ENCODE peak calls at places on chromosomes 6 and 20, in seven cellular contexts. B is trophoblast cell, V is mesendoderm, T is neuronal stem cell, C is H9, O is mesenchymal stem cell, Z is H1. A is an unnamed sample.

GRCh38 chr20:35318502-35319157 is 26.4 kb upstream of the FAM83C start:
- DNase-seq in Z (no peak), V (peak; percentile 85), T (no peak), B (peak; percentile 13), C (no peak), O (peak; percentile 78), A (peak; percentile 90)

GRCh38 chr20:64068381-64069208 is 5.6 kb downstream of the TCEA2 start:
- DNase-seq in B (no peak), C (no peak), T (no peak), O (no peak), V (no peak), Z (no peak), A (no peak)

GRCh38 chr20:24979036-24979960 is 13.3 kb downstream of the APMAP start:
- DNase-seq in B (no peak), Z (no peak), V (no peak), O (no peak), T (no peak), C (peak; percentile 10), A (no peak)

GRCh38 chr6:56230976-56231566 is 16.3 kb downstream of the COL21A1 start:
- DNase-seq in V (no peak), C (no peak), T (no peak), O (no peak), B (no peak), Z (no peak), A (no peak)

GRCh38 chr6:23006656-23007055 is 437.3 kb downstream of the HDGFL1 start:
- DNase-seq in V (no peak), C (no peak), B (no peak), O (no peak), Z (no peak), T (no peak), A (no peak)

GRCh38 chr6:116108836-116109235 is 8.2 kb downstream of the NT5DC1 start:
- DNase-seq in C (no peak), B (no peak), O (peak; percentile 35), T (no peak), Z (no peak), V (peak; percentile 37), A (no peak)

GRCh38 chr6:126812651-126813050 is 305.8 kb upstream of the RSPO3 start:
- DNase-seq in Z (no peak), C (no peak), V (peak; percentile 50), T (no peak), B (no peak), O (peak; percentile 6), A (no peak)

GRCh38 chr20:1375515-1375914 is 17.3 kb downstream of the FKBP1A start:
- DNase-seq in V (no peak), B (no peak), O (peak; percentile 85), Z (no peak), T (no peak), C (no peak), A (peak; percentile 93)

GRCh38 chr20:9359561-9360308 is 154.7 kb upstream of the LAMP5 start:
- DNase-seq in V (peak; percentile 59), B (peak; percentile 64), O (peak; percentile 80), Z (no peak), T (peak; percentile 56), C (peak; percentile 52), A (peak; percentile 70)

GRCh38 chr6:82750570-82750969 is 315.1 kb downstream of the UBE3D start:
- DNase-seq in Z (no peak), T (no peak), O (no peak), B (no peak), C (no peak), V (no peak), A (peak; percentile 36)

GRCh38 chr6:108671175-108671574 is 110.5 kb downstream of the FOXO3 start:
- DNase-seq in C (no peak), Z (no peak), B (no peak), O (no peak), T (no peak), V (no peak), A (no peak)

GRCh38 chr20:63791497-63792156 is 39.4 kb downstream of the ZBTB46 start:
- DNase-seq in B (no peak), Z (no peak), T (no peak), O (no peak), C (no peak), V (no peak), A (no peak)

GRCh38 chr6:121816361-121816760 is 380.9 kb downstream of the GJA1 start:
- DNase-seq in O (no peak), C (no peak), B (no peak), T (no peak), V (no peak), Z (no peak), A (no peak)

GRCh38 chr6:152471459-152472070 is 165.6 kb downstream of the SYNE1 start:
- DNase-seq in Z (no peak), O (no peak), V (no peak), T (no peak), C (no peak), B (no peak), A (peak; percentile 49)

GRCh38 chr6:95087394-95088097 is 489.8 kb upstream of the MANEA start:
- DNase-seq in T (no peak), V (no peak), C (no peak), Z (no peak), B (no peak), O (peak; percentile 76), A (peak; percentile 94)

GRCh38 chr6:119829006-119829405 is 479.4 kb upstream of the MAN1A1 start:
- DNase-seq in C (no peak), Z (no peak), T (no peak), V (no peak), O (no peak), B (peak; percentile 81), A (no peak)

GRCh38 chr6:119834418-119834817 is 484.9 kb upstream of the MAN1A1 start:
- DNase-seq in B (no peak), V (no peak), O (no peak), T (no peak), C (no peak), Z (no peak), A (no peak)

GRCh38 chr6:119830069-119830468 is 480.5 kb upstream of the MAN1A1 start:
- DNase-seq in V (no peak), B (no peak), C (no peak), Z (no peak), T (no peak), O (no peak), A (no peak)

GRCh38 chr6:119832411-119832810 is 482.9 kb upstream of the MAN1A1 start:
- DNase-seq in C (no peak), T (no peak), Z (no peak), O (no peak), B (no peak), V (no peak), A (no peak)

DNA sequence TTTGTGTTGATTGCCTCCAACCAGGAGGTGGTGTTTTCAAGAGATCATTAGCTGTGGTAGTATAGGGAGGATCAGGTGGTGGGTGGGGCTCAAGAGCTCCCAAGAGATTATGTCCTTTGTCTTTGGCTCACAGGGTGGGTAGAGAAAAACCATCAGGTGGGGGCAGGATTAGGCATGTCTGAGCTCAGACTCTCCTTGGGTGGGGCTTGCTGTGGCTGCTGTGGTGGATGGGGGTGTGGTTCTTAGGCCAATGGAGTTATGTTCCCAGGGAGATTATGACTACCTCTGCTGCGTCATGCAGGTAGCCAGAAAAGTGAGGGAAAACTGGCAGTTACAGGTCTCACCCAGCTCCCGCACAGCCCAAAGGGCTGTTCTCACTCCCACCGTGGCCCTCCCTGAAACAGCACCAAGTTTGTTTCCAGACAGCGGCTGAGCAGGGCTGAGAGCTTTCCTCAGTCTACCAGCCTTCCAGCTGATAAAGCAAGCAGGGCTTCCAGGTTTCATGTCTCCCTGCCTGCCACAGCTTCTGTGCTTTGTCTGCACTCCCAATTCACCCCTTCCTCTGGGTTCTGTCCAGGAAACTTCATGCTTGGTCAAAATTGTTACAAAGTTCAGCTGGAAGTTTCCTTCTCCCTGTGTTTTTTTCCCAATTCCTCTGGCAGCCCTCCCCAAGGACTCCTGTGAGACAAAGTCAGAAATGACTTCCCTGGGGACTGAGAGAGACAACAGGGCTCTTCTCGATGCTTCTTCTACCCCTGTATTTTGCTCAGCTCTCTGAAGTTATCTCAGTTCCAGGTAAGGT is 481.1 kb upstream of the MAN1A1 start:
- DNase-seq in B (no peak), V (peak; percentile 50), T (no peak), C (no peak), O (no peak), Z (no peak), A (no peak)
- H4K8ac ChIP-seq in B (peak overlapping the region; percentile 73), V (no peak overlapping the region), T (no peak overlapping the region), C (no peak overlapping the region), O (no peak overlapping the region), Z (peak overlapping the region; percentile 71), A (no peak overlapping the region)

DNA sequence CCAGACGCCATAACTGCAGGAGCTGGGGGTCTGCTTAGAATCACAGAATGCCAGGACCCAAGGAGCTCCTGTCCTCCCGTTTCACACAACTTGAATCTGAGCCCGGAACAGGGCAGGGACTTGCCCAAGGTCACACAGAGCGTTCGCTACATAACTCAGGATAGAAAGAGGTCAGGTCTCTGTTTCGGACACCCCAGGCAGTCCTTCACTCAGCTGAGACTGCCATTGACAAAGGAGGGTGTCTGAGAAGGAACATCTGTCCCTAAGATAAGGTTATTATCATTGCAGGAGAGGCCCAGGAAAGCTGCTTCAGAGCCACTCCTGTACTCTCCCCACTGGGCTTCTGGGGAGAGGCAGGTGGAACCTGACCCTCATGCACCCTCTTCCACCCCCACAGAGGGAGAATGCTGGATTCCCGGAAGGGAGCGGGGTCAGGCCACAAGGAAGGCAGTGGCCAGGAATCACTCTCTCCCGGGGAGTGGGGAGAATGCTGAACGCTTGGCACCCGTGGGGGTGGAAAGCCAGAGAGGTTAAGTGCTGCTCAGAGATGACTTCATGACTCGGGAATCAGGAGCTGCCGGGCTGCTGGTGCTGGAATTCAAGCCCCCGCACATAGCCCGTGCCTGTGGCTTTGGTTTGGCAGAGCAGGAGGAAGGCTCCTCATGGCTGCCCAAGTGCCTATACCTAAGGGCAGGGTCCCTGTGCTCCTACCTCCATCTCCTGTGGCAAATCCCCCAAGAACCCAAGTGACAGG is 10.7 kb downstream of the SDC4 start:
- DNase-seq in T (no peak), V (peak; percentile 91), O (peak; percentile 89), Z (no peak), B (peak; percentile 78), C (no peak), A (peak; percentile 94)
- H3K4me1 ChIP-seq in T (peaks cover 33% of the 10 kb centered on the region), V (peaks cover 36% of the 10 kb centered on the region), O (peaks cover 56% of the 10 kb centered on the region), Z (peaks cover 11% of the 10 kb centered on the region), B (peaks cover 54% of the 10 kb centered on the region), C (peaks cover 20% of the 10 kb centered on the region), A (peaks cover 48% of the 10 kb centered on the region)

GRCh38 chr6:11053307-11053706 is 9.2 kb upstream of the ELOVL2 start:
- DNase-seq in C (no peak), B (no peak), T (no peak), Z (no peak), O (no peak), V (no peak), A (no peak)
- H4K8ac ChIP-seq in C (no peak overlapping the region), B (no peak overlapping the region), T (no peak overlapping the region), Z (no peak overlapping the region), O (no peak overlapping the region), V (no peak overlapping the region), A (no peak overlapping the region)

GRCh38 chr20:57759724-57760123 is 49.9 kb upstream of the PMEPA1 start:
- DNase-seq in B (no peak), T (no peak), V (peak; percentile 20), Z (no peak), O (no peak), C (no peak), A (no peak)
- H3K4me1 ChIP-seq in B (peaks cover 6% of the 10 kb centered on the region), T (no peaks in the 10 kb centered on the region), V (no peaks in the 10 kb centered on the region), Z (no peaks in the 10 kb centered on the region), O (no peaks in the 10 kb centered on the region), C (no peaks in the 10 kb centered on the region), A (no peaks in the 10 kb centered on the region)

DNA sequence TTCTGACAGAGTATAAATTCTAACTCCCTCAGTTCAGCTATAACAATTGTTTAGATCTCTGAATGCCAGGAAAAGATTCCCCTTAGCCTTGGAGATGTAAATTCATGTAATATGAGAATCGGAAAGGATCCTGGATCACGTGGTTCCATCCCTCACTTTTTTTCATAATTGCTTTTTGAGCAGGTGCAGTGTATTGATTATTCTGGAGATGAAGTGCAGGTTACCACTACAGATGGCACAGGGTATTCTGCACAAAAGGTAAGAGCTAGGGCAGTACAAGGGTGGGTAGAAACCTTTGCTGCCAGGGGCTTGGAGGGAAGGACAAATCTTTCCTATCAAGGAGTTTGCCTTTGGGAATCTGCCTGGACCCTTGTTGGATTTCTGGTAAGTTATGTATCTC is 52.7 kb downstream of the KDM1B start:
- DNase-seq in Z (no peak), C (no peak), V (no peak), B (no peak), T (no peak), O (no peak), A (no peak)
- H4K8ac ChIP-seq in Z (no peak overlapping the region), C (no peak overlapping the region), V (no peak overlapping the region), B (no peak overlapping the region), T (no peak overlapping the region), O (no peak overlapping the region), A (no peak overlapping the region)

A was measured in IMR-90.